ENCODE peak calls at places on chromosomes 3 and 15, in ten cellular contexts. One of them, this sample, is unnamed. For H3K4me1, the result is how much of the 10 kb centered on the place peaks cover.

GRCh38 chr15:70608156-70608555 is 155.2 kb downstream of the UACA start:
- DNase-seq in transverse colon: no peak
- DNase-seq in HepG2: no peak
- DNase-seq in tibial nerve: no peak
- DNase-seq in K562: no peak
- DNase-seq in stomach: no peak
- DNase-seq in esophagus muscularis mucosa: peak
- DNase-seq in ovary: peak
- DNase-seq in H1: no peak
- DNase-seq in A549: no peak
- DNase-seq in this sample: no peak

GRCh38 chr15:59436774-59437472 is 1.1 kb upstream of the FAM81A start:
- DNase-seq in A549: no peak
- DNase-seq in esophagus muscularis mucosa: peak
- DNase-seq in K562: no peak
- DNase-seq in H1: no peak
- DNase-seq in ovary: peak
- DNase-seq in tibial nerve: no peak
- DNase-seq in stomach: no peak
- DNase-seq in transverse colon: no peak
- DNase-seq in HepG2: no peak
- DNase-seq in this sample: no peak

GRCh38 chr3:179933079-179933478 is 103.7 kb downstream of the PEX5L start:
- DNase-seq in A549: no peak
- DNase-seq in H1: no peak
- DNase-seq in stomach: no peak
- DNase-seq in esophagus muscularis mucosa: no peak
- DNase-seq in K562: no peak
- DNase-seq in transverse colon: no peak
- DNase-seq in ovary: no peak
- DNase-seq in tibial nerve: no peak
- DNase-seq in HepG2: no peak
- DNase-seq in this sample: no peak

GRCh38 chr3:25820816-25821486 is 31.1 kb downstream of the OXSM start:
- DNase-seq in K562: no peak
- DNase-seq in tibial nerve: no peak
- DNase-seq in A549: no peak
- DNase-seq in H1: no peak
- DNase-seq in esophagus muscularis mucosa: no peak
- DNase-seq in HepG2: no peak
- DNase-seq in stomach: no peak
- DNase-seq in transverse colon: no peak
- DNase-seq in ovary: no peak
- DNase-seq in this sample: no peak

GRCh38 chr3:149586871-149587270 is 71.0 kb downstream of the WWTR1 start:
- DNase-seq in ovary: no peak
- DNase-seq in tibial nerve: no peak
- DNase-seq in K562: no peak
- DNase-seq in HepG2: no peak
- DNase-seq in transverse colon: no peak
- DNase-seq in A549: no peak
- DNase-seq in stomach: no peak
- DNase-seq in esophagus muscularis mucosa: no peak
- DNase-seq in H1: no peak
- DNase-seq in this sample: no peak

GRCh38 chr15:99212401-99212800 is 37.0 kb downstream of the TTC23 start:
- DNase-seq in HepG2: no peak
- DNase-seq in esophagus muscularis mucosa: no peak
- DNase-seq in K562: no peak
- DNase-seq in A549: peak
- DNase-seq in H1: no peak
- DNase-seq in stomach: no peak
- DNase-seq in transverse colon: peak
- DNase-seq in ovary: no peak
- DNase-seq in tibial nerve: no peak
- DNase-seq in this sample: no peak

GRCh38 chr3:113270096-113270495 is 58.7 kb downstream of the BOC start:
- DNase-seq in A549: no peak
- DNase-seq in transverse colon: no peak
- DNase-seq in HepG2: no peak
- DNase-seq in stomach: no peak
- DNase-seq in ovary: no peak
- DNase-seq in esophagus muscularis mucosa: no peak
- DNase-seq in K562: no peak
- DNase-seq in tibial nerve: no peak
- DNase-seq in H1: no peak
- DNase-seq in this sample: no peak

GRCh38 chr3:17942856-17943255 is 200.4 kb upstream of the TBC1D5 start:
- DNase-seq in stomach: no peak
- DNase-seq in H1: no peak
- DNase-seq in HepG2: no peak
- DNase-seq in esophagus muscularis mucosa: no peak
- DNase-seq in A549: no peak
- DNase-seq in K562: no peak
- DNase-seq in transverse colon: no peak
- DNase-seq in tibial nerve: no peak
- DNase-seq in ovary: no peak
- DNase-seq in this sample: no peak

GRCh38 chr15:25783607-25784131 is 79.5 kb downstream of the ATP10A start:
- DNase-seq in A549: peak
- DNase-seq in ovary: no peak
- DNase-seq in tibial nerve: no peak
- DNase-seq in stomach: no peak
- DNase-seq in H1: peak
- DNase-seq in esophagus muscularis mucosa: no peak
- DNase-seq in transverse colon: no peak
- DNase-seq in K562: peak
- DNase-seq in HepG2: no peak
- DNase-seq in this sample: no peak

GRCh38 chr15:25783134-25783533 is 80.0 kb downstream of the ATP10A start:
- DNase-seq in K562: no peak
- DNase-seq in A549: no peak
- DNase-seq in stomach: no peak
- DNase-seq in HepG2: no peak
- DNase-seq in esophagus muscularis mucosa: no peak
- DNase-seq in tibial nerve: no peak
- DNase-seq in transverse colon: no peak
- DNase-seq in H1: no peak
- DNase-seq in ovary: no peak
- DNase-seq in this sample: no peak

GRCh38 chr15:25785643-25786029 is 77.5 kb downstream of the ATP10A start:
- DNase-seq in A549: no peak
- DNase-seq in K562: no peak
- DNase-seq in transverse colon: no peak
- DNase-seq in tibial nerve: no peak
- DNase-seq in HepG2: no peak
- DNase-seq in H1: no peak
- DNase-seq in stomach: no peak
- DNase-seq in esophagus muscularis mucosa: no peak
- DNase-seq in ovary: no peak
- DNase-seq in this sample: no peak

GRCh38 chr15:25784876-25785642 is 78.1 kb downstream of the ATP10A start:
- DNase-seq in H1: no peak
- DNase-seq in esophagus muscularis mucosa: no peak
- DNase-seq in ovary: no peak
- DNase-seq in HepG2: no peak
- DNase-seq in transverse colon: no peak
- DNase-seq in stomach: no peak
- DNase-seq in K562: no peak
- DNase-seq in A549: no peak
- DNase-seq in tibial nerve: no peak
- DNase-seq in this sample: peak

DNA sequence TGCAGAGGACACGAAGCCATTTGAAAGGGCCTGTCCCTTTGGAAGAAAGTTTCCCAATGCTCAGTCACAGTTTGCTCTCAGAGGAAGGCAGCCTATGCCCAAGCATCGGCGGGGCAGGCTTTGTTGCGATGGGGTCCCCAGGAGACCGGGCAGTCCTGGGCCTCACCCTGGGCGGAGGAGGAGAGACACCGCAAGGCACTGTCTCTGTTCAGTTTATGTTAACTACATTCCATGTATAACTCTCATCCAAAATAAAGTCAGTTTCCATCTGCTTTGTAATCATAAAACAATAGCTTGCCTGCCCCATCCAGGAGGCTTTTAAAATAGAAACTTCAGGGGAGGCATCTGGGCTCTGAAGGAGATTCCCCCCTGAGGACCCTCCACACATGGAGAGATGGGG is 79.0 kb downstream of the ATP10A start:
- DNase-seq in esophagus muscularis mucosa: no peak
- DNase-seq in H1: no peak
- DNase-seq in stomach: no peak
- DNase-seq in HepG2: no peak
- DNase-seq in K562: no peak
- DNase-seq in A549: no peak
- DNase-seq in ovary: no peak
- DNase-seq in tibial nerve: no peak
- DNase-seq in transverse colon: no peak
- DNase-seq in this sample: no peak
- TF ChIP-seq EP300 in esophagus muscularis mucosa: no peak
- TF ChIP-seq EP300 in H1: no peak
- TF ChIP-seq EP300 in stomach: no peak
- TF ChIP-seq EP300 in HepG2: no peak
- TF ChIP-seq EP300 in K562: no peak
- TF ChIP-seq EP300 in A549: no peak
- TF ChIP-seq EP300 in ovary: no peak
- TF ChIP-seq EP300 in tibial nerve: no peak
- TF ChIP-seq EP300 in transverse colon: no peak
- TF ChIP-seq EP300 in this sample: no peak

GRCh38 chr3:142866841-142867631 is 21.8 kb downstream of the PCOLCE2 start:
- DNase-seq in A549: no peak
- DNase-seq in esophagus muscularis mucosa: no peak
- DNase-seq in H1: peak
- DNase-seq in K562: no peak
- DNase-seq in ovary: no peak
- DNase-seq in tibial nerve: no peak
- DNase-seq in transverse colon: no peak
- DNase-seq in stomach: peak
- DNase-seq in HepG2: no peak
- DNase-seq in this sample: no peak
- TF ChIP-seq CTCF in A549: no peak
- TF ChIP-seq CTCF in esophagus muscularis mucosa: no peak
- TF ChIP-seq CTCF in H1: peak
- TF ChIP-seq CTCF in K562: peak
- TF ChIP-seq CTCF in ovary: no peak
- TF ChIP-seq CTCF in tibial nerve: no peak
- TF ChIP-seq CTCF in transverse colon: no peak
- TF ChIP-seq CTCF in stomach: no peak
- TF ChIP-seq CTCF in HepG2: peak
- TF ChIP-seq CTCF in this sample: no peak

GRCh38 chr15:77991029-77991406 is 86.5 kb downstream of the TBC1D2B start:
- DNase-seq in ovary: peak
- DNase-seq in stomach: no peak
- DNase-seq in K562: no peak
- DNase-seq in tibial nerve: no peak
- DNase-seq in esophagus muscularis mucosa: no peak
- DNase-seq in HepG2: no peak
- DNase-seq in A549: no peak
- DNase-seq in transverse colon: no peak
- DNase-seq in H1: no peak
- DNase-seq in this sample: peak

GRCh38 chr15:77998592-77998991 is 78.9 kb downstream of the TBC1D2B start:
- DNase-seq in esophagus muscularis mucosa: no peak
- DNase-seq in tibial nerve: no peak
- DNase-seq in H1: no peak
- DNase-seq in A549: no peak
- DNase-seq in ovary: peak
- DNase-seq in transverse colon: no peak
- DNase-seq in K562: no peak
- DNase-seq in HepG2: no peak
- DNase-seq in stomach: no peak
- DNase-seq in this sample: peak

GRCh38 chr15:77992356-77993222 is 84.9 kb downstream of the TBC1D2B start:
- DNase-seq in K562: no peak
- DNase-seq in esophagus muscularis mucosa: no peak
- DNase-seq in tibial nerve: no peak
- DNase-seq in stomach: no peak
- DNase-seq in H1: no peak
- DNase-seq in transverse colon: no peak
- DNase-seq in HepG2: no peak
- DNase-seq in A549: no peak
- DNase-seq in ovary: peak
- DNase-seq in this sample: no peak

GRCh38 chr15:77988386-77989301 is 88.9 kb downstream of the TBC1D2B start:
- DNase-seq in ovary: peak
- DNase-seq in H1: no peak
- DNase-seq in stomach: no peak
- DNase-seq in tibial nerve: no peak
- DNase-seq in transverse colon: no peak
- DNase-seq in K562: no peak
- DNase-seq in esophagus muscularis mucosa: no peak
- DNase-seq in A549: no peak
- DNase-seq in HepG2: no peak
- DNase-seq in this sample: no peak

GRCh38 chr15:77993374-77993911 is 84.1 kb downstream of the TBC1D2B start:
- DNase-seq in transverse colon: no peak
- DNase-seq in A549: no peak
- DNase-seq in tibial nerve: no peak
- DNase-seq in esophagus muscularis mucosa: no peak
- DNase-seq in stomach: no peak
- DNase-seq in HepG2: no peak
- DNase-seq in ovary: peak
- DNase-seq in H1: no peak
- DNase-seq in K562: no peak
- DNase-seq in this sample: peak
- H3K4me1 ChIP-seq in transverse colon: under half
- H3K4me1 ChIP-seq in A549: under half
- H3K4me1 ChIP-seq in tibial nerve: under half
- H3K4me1 ChIP-seq in esophagus muscularis mucosa: half or more
- H3K4me1 ChIP-seq in stomach: half or more
- H3K4me1 ChIP-seq in HepG2: under half
- H3K4me1 ChIP-seq in ovary: half or more
- H3K4me1 ChIP-seq in H1: under half
- H3K4me1 ChIP-seq in K562: under half
- H3K4me1 ChIP-seq in this sample: half or more

DNA sequence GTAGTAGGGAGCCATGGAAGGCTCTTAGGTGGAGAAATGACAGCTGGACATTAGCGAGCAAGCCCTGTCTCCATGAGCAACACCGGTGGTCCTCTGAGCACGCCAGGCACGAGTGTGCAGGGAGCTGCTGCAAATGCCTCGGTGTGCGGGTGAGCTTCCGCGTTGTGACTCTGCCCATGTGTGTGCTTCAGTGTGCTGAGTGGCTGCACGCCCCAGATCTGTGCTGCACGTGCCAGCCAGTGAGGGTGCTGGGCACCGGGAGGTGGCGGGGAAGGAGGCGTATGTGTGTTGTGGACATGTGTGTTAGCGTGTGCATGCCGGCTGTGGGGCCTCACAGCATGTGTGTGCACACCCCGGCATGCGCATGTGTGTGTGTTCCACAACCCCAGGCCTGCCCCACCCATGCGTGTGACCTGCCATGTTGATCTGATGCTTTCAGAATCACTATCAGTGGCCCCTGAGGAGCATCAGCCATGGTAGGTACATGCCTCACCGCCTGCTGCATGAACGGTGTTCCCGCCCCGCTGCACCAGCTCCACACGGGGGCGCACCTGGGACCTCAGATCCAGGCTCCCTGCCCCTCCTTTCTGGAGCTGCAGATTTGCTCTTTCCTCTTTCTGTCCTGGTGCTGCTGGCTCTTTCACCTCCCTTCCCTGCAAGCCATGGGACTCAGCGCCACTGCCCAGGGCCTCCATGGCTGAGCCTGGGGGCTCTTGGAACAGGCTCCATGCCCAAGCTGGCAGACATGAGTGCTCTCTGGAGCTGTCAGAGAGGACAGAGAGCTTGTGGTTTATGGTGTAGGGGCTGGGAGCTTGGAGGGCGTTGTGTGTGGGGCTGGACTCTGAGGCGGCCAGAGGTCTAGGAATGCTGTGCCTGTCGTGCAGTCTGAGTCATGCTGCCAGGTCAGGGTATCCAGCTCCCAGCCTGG is 169.4 kb downstream of the TBC1D2B start:
- DNase-seq in esophagus muscularis mucosa: no peak
- DNase-seq in ovary: no peak
- DNase-seq in H1: no peak
- DNase-seq in tibial nerve: no peak
- DNase-seq in stomach: peak
- DNase-seq in transverse colon: peak
- DNase-seq in A549: no peak
- DNase-seq in K562: peak
- DNase-seq in HepG2: peak
- DNase-seq in this sample: peak
- TF ChIP-seq EP300 in esophagus muscularis mucosa: no peak
- TF ChIP-seq EP300 in ovary: no peak
- TF ChIP-seq EP300 in H1: no peak
- TF ChIP-seq EP300 in tibial nerve: no peak
- TF ChIP-seq EP300 in stomach: no peak
- TF ChIP-seq EP300 in transverse colon: no peak
- TF ChIP-seq EP300 in A549: no peak
- TF ChIP-seq EP300 in K562: no peak
- TF ChIP-seq EP300 in HepG2: no peak
- TF ChIP-seq EP300 in this sample: no peak

This sample was measured in suprapubic skin.